ENCODE peak calls at places on chromosomes 1 and 21, in eight cellular contexts. N is K562, O is GM12878, T is A549, Q is ovary, W is sigmoid colon, Y is transverse colon, F is tibial nerve. A is an unnamed sample. For H3K9me3, the result is how much of the 10 kb centered on the place peaks cover.

GRCh38 chr1:21022279-21023040 is 154.2 kb downstream of the EIF4G3 start:
- DNase-seq in N (peak), O (peak), T (peak), Q (peak), W (peak), Y (peak), F (no peak), A (no peak)

GRCh38 chr1:164755674-164756073 is 196.7 kb downstream of the PBX1 start:
- DNase-seq in N (no peak), O (no peak), T (no peak), Q (no peak), W (no peak), Y (no peak), F (no peak), A (no peak)

GRCh38 chr21:25005388-25005787 is 601.9 kb downstream of the MRPL39 start:
- DNase-seq in N (no peak), O (no peak), T (no peak), Q (no peak), W (no peak), Y (no peak), F (no peak), A (no peak)

GRCh38 chr21:36773111-36773510 is 74.2 kb downstream of the SIM2 start:
- DNase-seq in N (no peak), O (no peak), T (peak), Q (peak), W (peak), Y (peak), F (no peak), A (no peak)

GRCh38 chr1:71054281-71054731 is 6.7 kb upstream of the PTGER3 start:
- DNase-seq in N (no peak), O (no peak), T (no peak), Q (no peak), W (no peak), Y (no peak), F (no peak), A (no peak)

GRCh38 chr1:184716158-184716557 is 38.5 kb downstream of the EDEM3 start:
- DNase-seq in N (no peak), O (no peak), T (no peak), Q (no peak), W (no peak), Y (no peak), F (no peak), A (no peak)

GRCh38 chr1:201665036-201665435 is 126.1 kb downstream of the NAV1 start:
- DNase-seq in N (no peak), O (no peak), T (no peak), Q (no peak), W (no peak), Y (no peak), F (no peak), A (no peak)

GRCh38 chr1:220928320-220928719 is 49.1 kb downstream of the HLX start:
- DNase-seq in N (no peak), O (no peak), T (no peak), Q (no peak), W (no peak), Y (no peak), F (no peak), A (no peak)

GRCh38 chr21:45489480-45489982 is 52.7 kb downstream of the SLC19A1 start:
- DNase-seq in N (no peak), O (no peak), T (no peak), Q (no peak), W (no peak), Y (no peak), F (no peak), A (no peak)

GRCh38 chr1:6621429-6622391 is 3.0 kb upstream of the THAP3 start:
- DNase-seq in N (no peak), O (no peak), T (no peak), Q (no peak), W (no peak), Y (no peak), F (no peak), A (no peak)

GRCh38 chr1:240385985-240386978 is 225.7 kb downstream of the GREM2 start:
- DNase-seq in N (no peak), O (no peak), T (peak), Q (no peak), W (no peak), Y (no peak), F (no peak), A (no peak)

GRCh38 chr21:40117236-40117635 is 250.0 kb downstream of the PCP4 start:
- DNase-seq in N (no peak), O (no peak), T (no peak), Q (no peak), W (no peak), Y (no peak), F (no peak), A (no peak)

GRCh38 chr21:34522284-34522683 is 10.3 kb upstream of the KCNE1 start:
- DNase-seq in N (no peak), O (no peak), T (no peak), Q (no peak), W (no peak), Y (peak), F (no peak), A (no peak)

GRCh38 chr1:200226969-200227303 is 182.9 kb downstream of the ZNF281 start:
- DNase-seq in N (no peak), O (no peak), T (no peak), Q (no peak), W (no peak), Y (no peak), F (no peak), A (no peak)

GRCh38 chr1:180521474-180522203 is 19.3 kb upstream of the ACBD6 start:
- DNase-seq in N (peak), O (no peak), T (peak), Q (no peak), W (no peak), Y (no peak), F (no peak), A (no peak)

GRCh38 chr1:204003536-204003935 is 69.4 kb upstream of the SOX13 start:
- DNase-seq in N (no peak), O (no peak), T (no peak), Q (no peak), W (no peak), Y (no peak), F (no peak), A (no peak)

GRCh38 chr1:245810789-245811337 is 656.1 kb downstream of the KIF26B start:
- DNase-seq in N (no peak), O (peak), T (no peak), Q (no peak), W (no peak), Y (no peak), F (no peak), A (no peak)

GRCh38 chr1:26168410-26169167 is at the start of gene C1orf232:
- DNase-seq in N (no peak), O (no peak), T (no peak), Q (no peak), W (no peak), Y (no peak), F (no peak), A (no peak)

GRCh38 chr1:147545133-147545532 is 3.8 kb downstream of the BCL9 start:
- DNase-seq in N (no peak), O (peak), T (no peak), Q (no peak), W (no peak), Y (peak), F (no peak), A (no peak)

GRCh38 chr1:107795994-107796393 is 169.0 kb downstream of the VAV3 start:
- DNase-seq in N (no peak), O (no peak), T (no peak), Q (no peak), W (no peak), Y (no peak), F (no peak), A (no peak)

GRCh38 chr1:110780600-110781484 is 92.1 kb upstream of the CD53 start:
- DNase-seq in N (peak), O (no peak), T (peak), Q (peak), W (peak), Y (peak), F (peak), A (peak)

DNA sequence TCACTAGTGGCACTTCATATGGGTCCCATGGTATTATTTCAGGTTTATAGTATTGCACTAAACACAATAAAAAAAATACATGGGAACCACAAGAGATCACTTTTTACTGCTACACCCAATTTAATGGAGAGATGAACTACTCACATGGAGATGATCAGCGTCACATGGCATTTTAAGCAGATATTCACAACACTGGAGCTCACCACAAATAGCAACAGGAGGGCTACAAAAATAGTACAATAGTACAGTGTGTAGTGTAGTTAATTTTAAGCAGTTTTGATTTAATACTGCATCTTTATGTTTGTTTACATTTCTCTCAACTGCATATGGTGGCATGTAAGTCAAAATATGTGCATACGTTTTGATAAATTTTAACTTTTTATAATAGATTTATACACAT is 31.0 kb downstream of the SNX7 start:
- DNase-seq in N (no peak), O (no peak), T (no peak), Q (no peak), W (no peak), Y (no peak), F (no peak), A (no peak)
- H3K9me3 ChIP-seq in N (under half), O (under half), T (under half), Q (under half), W (under half), Y (under half), F (under half), A (under half)

DNA sequence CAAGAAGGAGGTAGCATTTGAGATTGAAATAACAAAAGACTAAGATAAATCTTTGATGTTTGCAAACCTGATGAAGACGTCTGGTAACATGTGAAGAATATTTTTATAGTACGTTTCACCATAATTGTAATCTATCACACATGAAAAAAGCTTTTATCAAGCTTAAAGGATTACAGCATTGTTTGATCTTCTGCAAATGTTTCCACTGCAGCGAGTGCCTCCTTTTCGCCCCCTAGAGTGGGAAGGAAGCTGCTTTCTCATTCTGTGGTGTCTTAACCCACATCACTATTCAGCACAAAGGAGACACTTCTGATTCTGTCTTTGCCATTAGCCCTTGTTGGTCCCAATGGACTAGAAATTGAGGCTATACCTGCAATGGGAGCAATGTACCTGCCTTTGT is 46.0 kb upstream of the IL12RB2 start:
- DNase-seq in N (peak), O (no peak), T (no peak), Q (no peak), W (no peak), Y (peak), F (no peak), A (no peak)
- H3K4me3 ChIP-seq in N (no peak), O (no peak), T (no peak), Q (no peak), W (no peak), Y (no peak), F (no peak), A (no peak)

DNA sequence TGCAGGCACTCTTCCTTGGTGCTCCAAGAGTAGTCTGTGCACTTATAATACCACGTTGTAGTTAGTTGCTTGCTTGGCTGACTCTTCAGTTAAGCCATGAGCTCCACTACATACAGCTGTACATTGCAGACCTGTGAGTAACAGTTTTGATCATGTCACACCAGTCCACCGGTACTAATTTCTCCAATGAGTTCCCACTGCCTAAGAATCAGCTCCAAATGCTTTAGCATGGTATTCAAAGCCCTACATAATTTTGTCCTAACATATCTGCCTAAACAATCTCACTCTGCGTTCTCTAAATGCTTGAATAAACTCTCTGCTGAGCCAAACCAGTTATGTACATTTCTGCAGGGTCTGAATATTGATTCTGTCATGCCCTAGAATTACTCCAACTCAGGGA is 200.7 kb downstream of the LHX8 start:
- DNase-seq in N (no peak), O (no peak), T (no peak), Q (no peak), W (no peak), Y (no peak), F (no peak), A (no peak)
- TF ChIP-seq EP300 in N (no peak), O (no peak), T (no peak), Q (no peak), W (no peak), Y (no peak), F (no peak), A (no peak)

GRCh38 chr1:226593541-226593940 is 45.0 kb downstream of the STUM start:
- DNase-seq in N (no peak), O (no peak), T (no peak), Q (no peak), W (no peak), Y (no peak), F (no peak), A (no peak)
- H3K9me3 ChIP-seq in N (under half), O (under half), T (under half), Q (under half), W (under half), Y (under half), F (under half), A (under half)

DNA sequence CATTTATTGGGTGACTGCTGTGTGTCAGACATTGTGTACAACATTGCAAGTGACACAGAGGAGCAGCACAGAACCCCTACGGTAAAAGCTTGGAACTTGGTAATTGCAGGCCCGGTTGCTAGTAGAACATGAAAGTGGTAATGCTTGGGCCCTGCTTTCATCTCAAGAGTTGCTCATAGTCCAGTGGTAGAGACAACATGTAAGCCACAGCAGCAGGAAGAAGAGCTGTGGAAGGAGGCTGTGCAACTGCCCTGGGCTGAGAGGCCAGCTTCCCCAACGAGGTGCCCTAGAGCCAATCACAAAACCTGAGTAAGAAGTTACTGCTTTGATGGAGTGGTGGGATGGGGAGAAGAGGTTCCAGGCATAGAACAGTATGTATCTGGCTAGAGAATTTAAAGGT is 18.4 kb downstream of the CNIH4 start:
- DNase-seq in N (no peak), O (no peak), T (no peak), Q (no peak), W (no peak), Y (no peak), F (no peak), A (no peak)
- H3K4me3 ChIP-seq in N (no peak), O (no peak), T (no peak), Q (no peak), W (no peak), Y (no peak), F (no peak), A (no peak)

GRCh38 chr1:89844860-89845259 is 24.0 kb downstream of the LRRC8D start:
- DNase-seq in N (no peak), O (no peak), T (no peak), Q (no peak), W (no peak), Y (no peak), F (no peak), A (no peak)

GRCh38 chr1:89843279-89844121 is 22.7 kb downstream of the LRRC8D start:
- DNase-seq in N (no peak), O (no peak), T (peak), Q (peak), W (peak), Y (peak), F (peak), A (peak)

GRCh38 chr1:89842547-89843278 is 21.9 kb downstream of the LRRC8D start:
- DNase-seq in N (no peak), O (no peak), T (no peak), Q (no peak), W (no peak), Y (no peak), F (no peak), A (no peak)

GRCh38 chr1:89841507-89841906 is 20.7 kb downstream of the LRRC8D start:
- DNase-seq in N (no peak), O (no peak), T (no peak), Q (no peak), W (no peak), Y (no peak), F (no peak), A (no peak)

DNA sequence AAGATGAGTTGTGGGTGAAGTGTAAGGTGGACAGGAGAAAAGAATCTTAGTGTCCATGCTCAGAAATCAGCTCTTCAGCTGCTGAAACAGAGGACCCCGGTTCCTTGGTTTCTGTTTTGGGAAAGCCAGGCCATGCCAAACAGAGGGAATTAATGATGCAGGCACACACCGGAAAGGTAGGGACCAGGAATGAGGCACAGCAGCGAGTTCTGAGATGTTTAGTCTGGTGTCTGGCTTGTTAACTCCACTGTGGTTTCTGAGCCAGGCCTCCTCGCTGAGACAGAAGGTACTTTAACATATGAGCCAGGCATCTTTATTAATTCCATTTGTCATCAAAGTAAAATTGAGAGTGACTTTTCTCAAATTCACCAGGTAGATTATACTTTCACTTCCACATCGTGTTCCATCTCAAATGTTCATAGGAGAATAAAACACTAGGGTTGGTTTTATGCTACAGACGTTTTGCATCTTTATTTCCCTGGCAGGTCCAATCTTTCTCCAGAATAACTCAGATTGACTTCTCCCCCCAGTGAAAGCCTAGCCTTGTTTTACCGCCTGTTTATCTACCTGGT is 23.5 kb downstream of the LRRC8D start:
- DNase-seq in N (no peak), O (no peak), T (peak), Q (no peak), W (no peak), Y (no peak), F (no peak), A (no peak)
- TF ChIP-seq EP300 in N (no peak), O (no peak), T (no peak), Q (no peak), W (no peak), Y (no peak), F (no peak), A (no peak)

GRCh38 chr1:238606457-238606856 is 715.7 kb upstream of the ZP4 start:
- DNase-seq in N (no peak), O (no peak), T (no peak), Q (no peak), W (no peak), Y (no peak), F (no peak), A (no peak)
- H3K9me3 ChIP-seq in N (under half), O (under half), T (under half), Q (under half), W (under half), Y (under half), F (under half), A (under half)

A was measured in suprapubic skin.